ENCODE peak calls at places on chromosomes 16 and 17, in six cellular contexts. Q is mesendoderm, E is IMR-90, A is neuronal stem cell, K is H9, J is H1. R is an unnamed sample.

GRCh38 chr17:83144421-83145357 is 65.3 kb downstream of the METRNL start:
- DNase-seq in A (no peak), Q (no peak), J (no peak), E (peak; percentile 5), K (no peak), R (no peak)

GRCh38 chr16:12356622-12357365 is 380.3 kb downstream of the SNX29 start:
- DNase-seq in K (no peak), J (no peak), A (no peak), Q (peak; percentile 37), E (no peak), R (no peak)

GRCh38 chr17:4513113-4514032 is 14.7 kb downstream of the SPNS2 start:
- DNase-seq in J (no peak), A (no peak), K (no peak), E (no peak), Q (no peak), R (no peak)

GRCh38 chr17:43559161-43559816 is 13.1 kb upstream of the ETV4 start:
- DNase-seq in J (no peak), A (no peak), K (no peak), Q (no peak), E (no peak), R (no peak)

GRCh38 chr16:85376292-85377095 is 236.6 kb upstream of the GSE1 start:
- DNase-seq in Q (no peak), J (no peak), K (no peak), E (no peak), A (no peak), R (no peak)

GRCh38 chr16:54116126-54116525 is 170.5 kb downstream of the IRX3 start:
- DNase-seq in K (no peak), E (no peak), Q (no peak), A (no peak), J (no peak), R (no peak)

GRCh38 chr16:17104654-17105053 is 366.1 kb downstream of the XYLT1 start:
- DNase-seq in J (no peak), Q (no peak), E (no peak), K (no peak), A (no peak), R (no peak)

GRCh38 chr17:81393684-81394376 is 1.4 kb upstream of the BAHCC1 start:
- DNase-seq in J (peak; percentile 98), K (peak; percentile 100), E (peak; percentile 99), Q (peak; percentile 100), A (peak; percentile 100), R (peak; percentile 100)

GRCh38 chr16:73909529-73910035 is 387.0 kb upstream of the PSMD7 start:
- DNase-seq in J (no peak), Q (no peak), E (no peak), A (no peak), K (no peak), R (no peak)

GRCh38 chr17:81515530-81516041 is 3.0 kb upstream of the ACTG1 start:
- DNase-seq in K (no peak), E (no peak), J (no peak), A (no peak), Q (no peak), R (no peak)

GRCh38 chr17:66855204-66855603 is 20.3 kb downstream of the CACNG5 start:
- DNase-seq in A (no peak), E (no peak), Q (no peak), J (peak; percentile 98), K (peak; percentile 71), R (no peak)

GRCh38 chr17:66200685-66201092 is 8.8 kb upstream of the CEP112 start:
- DNase-seq in Q (peak; percentile 73), K (peak; percentile 69), E (peak; percentile 83), J (peak; percentile 52), A (peak; percentile 54), R (peak; percentile 81)

GRCh38 chr16:264440-264951 is 11.2 kb downstream of the RGS11 start:
- DNase-seq in E (no peak), J (no peak), Q (no peak), K (no peak), A (no peak), R (no peak)

GRCh38 chr16:11312718-11313492 is 31.8 kb upstream of the PRM1 start:
- DNase-seq in A (no peak), Q (peak; percentile 86), J (no peak), K (peak; percentile 74), E (peak; percentile 78), R (peak; percentile 60)

GRCh38 chr16:1870365-1871082 is 1.4 kb downstream of the MEIOB start:
- DNase-seq in Q (no peak), A (no peak), J (no peak), K (no peak), E (peak; percentile 79), R (peak; percentile 75)

GRCh38 chr17:22410136-22410535 is 717.8 kb downstream of the KCNJ18 start:
- DNase-seq in A (no peak), E (no peak), K (no peak), Q (no peak), J (no peak), R (no peak)

GRCh38 chr16:56789360-56789759 is 59.4 kb downstream of the NUP93 start:
- DNase-seq in J (no peak), A (no peak), E (peak; percentile 60), Q (peak; percentile 40), K (no peak), R (no peak)

GRCh38 chr17:2259769-2260536 is 43.6 kb downstream of the SMG6 start:
- DNase-seq in J (no peak), A (no peak), E (peak; percentile 81), K (no peak), Q (peak; percentile 21), R (peak; percentile 51)

GRCh38 chr16:21092951-21093350 is 57.7 kb downstream of the DNAH3 start:
- DNase-seq in J (no peak), E (no peak), K (no peak), Q (no peak), A (no peak), R (no peak)

GRCh38 chr16:81868057-81868748 is 89.1 kb downstream of the PLCG2 start:
- DNase-seq in Q (no peak), K (no peak), E (no peak), A (no peak), J (no peak), R (no peak)

GRCh38 chr16:72612271-72612670 is 435.7 kb downstream of the ZFHX3 start:
- DNase-seq in K (no peak), J (no peak), A (no peak), E (peak; percentile 21), Q (no peak), R (no peak)

GRCh38 chr17:70552982-70553334 is 383.6 kb downstream of the KCNJ2 start:
- DNase-seq in J (no peak), E (no peak), A (no peak), K (no peak), Q (peak; percentile 12), R (no peak)

GRCh38 chr17:47883589-47884426 is 12.2 kb upstream of the SP2 start:
- DNase-seq in E (no peak), J (no peak), K (no peak), Q (no peak), A (no peak), R (no peak)
- H3K4ac ChIP-seq in E (no peak overlapping the region), J (no peak overlapping the region), K (no peak overlapping the region), Q (no peak overlapping the region), A (no peak overlapping the region), R (no peak overlapping the region)

DNA sequence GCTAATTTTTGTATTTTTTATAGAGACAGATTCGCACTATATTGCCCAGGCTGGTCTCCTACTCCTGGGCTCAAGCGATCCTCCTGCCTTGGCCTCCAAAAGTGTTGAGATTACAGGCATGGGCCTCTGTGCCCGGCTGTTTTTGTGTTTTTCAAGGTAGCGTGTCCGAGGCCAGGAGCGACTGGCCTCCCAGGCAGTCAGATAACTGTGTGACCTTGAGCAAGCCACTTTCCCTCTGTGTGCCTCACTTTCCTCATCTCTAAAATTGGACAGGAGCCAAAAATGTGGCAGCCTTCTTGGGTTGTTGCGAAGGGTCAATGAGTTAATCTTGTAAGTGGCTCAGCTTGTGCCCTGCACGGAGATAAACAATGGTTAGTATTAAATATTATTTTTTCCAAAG is 2.4 kb downstream of the ABCC1 start:
- DNase-seq in E (no peak), A (no peak), Q (no peak), K (no peak), J (no peak), R (no peak)
- H3K4ac ChIP-seq in E (peak overlapping the region; percentile 17), A (no peak overlapping the region), Q (no peak overlapping the region), K (no peak overlapping the region), J (no peak overlapping the region), R (peak overlapping the region; percentile 46)

DNA sequence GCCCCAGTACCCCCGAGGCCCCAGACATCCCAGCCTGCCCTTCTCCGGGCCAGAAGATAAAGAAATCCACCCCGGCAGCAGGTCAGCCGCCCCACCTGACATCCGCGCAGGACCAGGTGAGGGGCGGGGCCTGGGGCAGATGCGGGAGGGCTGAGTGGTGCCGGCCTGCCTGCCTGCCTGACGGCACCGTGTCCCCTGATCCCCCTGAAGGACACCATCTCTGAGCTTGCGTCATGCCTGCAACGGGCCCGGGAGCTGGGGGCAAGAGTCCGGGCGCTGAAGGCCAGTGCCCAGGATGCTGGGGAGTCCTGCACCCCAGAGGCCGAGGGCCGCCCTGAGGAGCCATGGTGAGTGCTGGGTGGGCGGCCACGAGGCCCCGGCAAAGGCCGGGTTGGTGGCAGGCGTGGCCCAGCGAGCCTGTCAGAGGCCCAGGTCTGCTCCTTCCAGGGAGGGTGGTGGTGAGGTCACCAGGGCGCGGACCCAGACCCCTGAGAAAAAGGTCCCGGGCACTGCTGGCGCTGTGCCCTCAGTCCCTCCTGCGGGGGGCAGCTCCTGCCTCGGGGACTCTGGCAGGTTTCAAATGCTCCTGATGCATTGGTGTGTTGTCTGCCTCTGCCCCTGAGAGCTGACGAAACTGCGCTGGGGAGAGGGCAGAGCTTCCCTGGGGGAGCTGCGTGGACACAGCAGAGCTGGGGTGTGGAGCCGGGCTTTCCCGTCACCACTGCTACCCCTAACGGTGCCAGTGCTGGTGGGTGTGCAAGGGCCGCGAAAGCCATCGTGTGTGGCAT is 1.2 kb downstream of the CDT1 start:
- DNase-seq in A (no peak), K (peak; percentile 65), Q (peak; percentile 55), J (no peak), E (no peak), R (no peak)
- H3K4ac ChIP-seq in A (no peak overlapping the region), K (no peak overlapping the region), Q (peak overlapping the region; percentile 93), J (no peak overlapping the region), E (no peak overlapping the region), R (no peak overlapping the region)

GRCh38 chr17:78390241-78391050 is 12.0 kb downstream of the PGS1 start:
- DNase-seq in E (peak; percentile 100), K (peak; percentile 62), A (no peak), Q (peak; percentile 96), J (no peak), R (peak; percentile 100)
- H3K4ac ChIP-seq in E (peak overlapping the region; percentile 92), K (no peak overlapping the region), A (no peak overlapping the region), Q (no peak overlapping the region), J (no peak overlapping the region), R (peak overlapping the region; percentile 39)

DNA sequence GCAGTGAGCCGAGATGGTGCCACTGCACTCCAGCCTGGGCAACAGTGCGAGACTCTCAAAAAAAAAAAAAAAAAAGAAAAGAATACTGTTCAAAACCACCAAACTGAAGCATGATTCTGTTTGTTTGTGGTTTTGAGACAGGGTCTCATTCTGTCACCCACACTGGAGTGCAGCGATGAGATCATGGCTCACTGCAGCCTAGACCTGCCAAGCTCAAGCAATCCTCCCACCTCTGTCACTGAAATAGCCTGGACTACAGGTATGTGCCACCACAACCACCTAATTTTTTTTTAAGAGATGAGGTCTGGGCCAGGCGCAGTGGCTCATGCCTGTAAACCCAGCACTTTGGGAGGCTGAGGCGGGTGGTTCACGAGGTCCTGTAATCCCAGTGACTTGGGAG is 4.3 kb downstream of the SUMO2 start:
- DNase-seq in K (no peak), E (no peak), A (no peak), Q (no peak), J (no peak), R (no peak)
- H3K4ac ChIP-seq in K (no peak overlapping the region), E (no peak overlapping the region), A (no peak overlapping the region), Q (no peak overlapping the region), J (no peak overlapping the region), R (no peak overlapping the region)

R was measured in mesenchymal stem cell.